ENCODE peak calls at places on chromosomes 5 and 9, in six cellular contexts. F, S, Y, A, O and Q are unnamed samples.

GRCh38 chr5:159105318-159106053 is 5.8 kb upstream of the EBF1 start:
- DNase-seq in F (peak; percentile 56), A (peak; percentile 61), Y (no peak), S (peak; percentile 31), O (no peak), Q (no peak)

GRCh38 chr5:79697222-79698164 is 7.9 kb downstream of the CMYA5 start:
- DNase-seq in S (no peak), F (no peak), Y (peak; percentile 43), O (peak; percentile 92), A (no peak), Q (peak; percentile 65)

GRCh38 chr9:126947529-126947928 is 32.9 kb downstream of the RALGPS1 start:
- DNase-seq in A (no peak), F (peak; percentile 65), S (no peak), Y (no peak), O (no peak), Q (no peak)

GRCh38 chr5:108141676-108142075 is 240.2 kb downstream of the FBXL17 start:
- DNase-seq in F (no peak), O (no peak), Y (peak; percentile 10), A (no peak), S (no peak), Q (peak; percentile 38)

GRCh38 chr9:37998881-37999311 is 70.1 kb downstream of the SHB start:
- DNase-seq in A (no peak), S (no peak), O (peak; percentile 35), Y (peak; percentile 76), F (no peak), Q (peak; percentile 49)

GRCh38 chr9:95778957-95779356 is 96.5 kb upstream of the ERCC6L2 start:
- DNase-seq in O (peak; percentile 40), S (no peak), Y (peak; percentile 57), A (peak; percentile 35), F (no peak), Q (peak; percentile 93)

GRCh38 chr9:92424340-92424739 is at the start of gene OMD:
- DNase-seq in O (no peak), Y (no peak), S (no peak), A (no peak), F (no peak), Q (no peak)

GRCh38 chr9:68755752-68756151 is 50.7 kb downstream of the PIP5K1B start:
- DNase-seq in F (no peak), A (no peak), O (no peak), S (peak; percentile 46), Y (no peak), Q (no peak)

GRCh38 chr9:131874916-131875670 is 135.2 kb upstream of the RAPGEF1 start:
- DNase-seq in S (no peak), A (no peak), Y (no peak), F (no peak), O (no peak), Q (no peak)

DNA sequence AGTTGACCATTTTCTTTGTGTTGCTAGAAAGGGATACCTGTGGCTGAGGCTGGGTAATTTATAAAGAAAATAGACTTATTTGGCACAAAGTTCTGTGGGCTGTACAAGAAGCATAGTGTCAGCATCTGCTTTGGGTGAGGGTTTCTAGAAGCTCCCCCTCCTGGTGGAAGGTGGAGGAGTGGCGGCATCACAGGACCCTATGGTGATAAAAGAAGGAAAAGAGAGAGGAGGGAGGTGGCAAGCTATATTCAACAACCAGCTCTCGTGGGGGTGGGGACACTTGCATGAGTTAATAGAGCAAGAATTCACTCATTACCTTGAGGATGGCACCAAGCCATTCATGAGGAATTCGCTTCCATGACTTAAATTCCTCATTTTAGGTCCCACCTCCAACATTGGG is 2041.4 kb upstream of the CDH9 start:
- DNase-seq in Y (no peak), O (no peak), S (no peak), A (peak; percentile 62), F (peak; percentile 63), Q (no peak)
- H4K91ac ChIP-seq in Y (no peak overlapping the region), O (no peak overlapping the region), S (no peak overlapping the region), A (no peak overlapping the region), F (no peak overlapping the region), Q (no peak overlapping the region)

GRCh38 chr5:139636975-139637408 is 11.2 kb upstream of the CXXC5 start:
- DNase-seq in Y (peak; percentile 75), F (no peak), S (no peak), O (no peak), A (no peak), Q (peak; percentile 51)
- H3K4ac ChIP-seq in Y (peak overlapping the region; percentile 52), F (no peak overlapping the region), S (no peak overlapping the region), O (peak overlapping the region; percentile 8), A (peak overlapping the region; percentile 96), Q (peak overlapping the region; percentile 95)

DNA sequence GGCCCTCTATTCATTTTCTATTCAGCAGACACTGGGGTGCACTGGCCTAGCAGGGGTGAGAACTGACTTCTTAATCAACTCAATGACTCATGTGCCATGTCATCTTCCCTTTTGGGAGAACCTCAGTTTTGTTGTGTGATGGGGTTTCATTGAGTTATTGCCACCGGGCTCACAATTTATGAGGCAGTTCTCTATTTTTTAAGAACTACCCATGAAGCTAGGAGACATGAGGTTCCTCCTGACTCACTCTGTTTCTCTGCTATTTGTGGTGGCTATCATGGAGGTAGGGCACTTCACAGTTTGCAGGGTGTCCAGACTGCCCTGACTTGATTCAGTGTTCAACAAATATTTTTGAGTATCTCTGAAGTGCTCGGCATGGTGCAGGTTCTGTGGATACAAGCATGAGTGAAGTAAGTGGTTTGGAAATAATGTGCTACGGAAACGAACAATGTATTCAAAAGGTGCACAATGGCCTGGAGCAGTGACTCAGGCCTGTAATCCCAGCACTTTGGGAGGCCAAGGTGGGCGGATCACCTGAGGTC is 39.3 kb downstream of the SPARC start:
- DNase-seq in A (no peak), Y (no peak), F (no peak), S (no peak), O (peak; percentile 66), Q (no peak)
- H4K91ac ChIP-seq in A (no peak overlapping the region), Y (no peak overlapping the region), F (no peak overlapping the region), S (no peak overlapping the region), O (no peak overlapping the region), Q (no peak overlapping the region)

GRCh38 chr9:25206027-25206426 is 472.2 kb downstream of the TUSC1 start:
- DNase-seq in F (no peak), A (no peak), Y (no peak), O (no peak), S (no peak), Q (no peak)
- H3K4ac ChIP-seq in F (no peak overlapping the region), A (no peak overlapping the region), Y (no peak overlapping the region), O (no peak overlapping the region), S (no peak overlapping the region), Q (no peak overlapping the region)

GRCh38 chr5:32421075-32421474 is 23.5 kb downstream of the ZFR start:
- DNase-seq in A (no peak), O (no peak), S (no peak), F (no peak), Y (no peak), Q (no peak)
- H4K91ac ChIP-seq in A (no peak overlapping the region), O (no peak overlapping the region), S (no peak overlapping the region), F (no peak overlapping the region), Y (no peak overlapping the region), Q (no peak overlapping the region)